ENCODE peak calls at places on chromosomes 7 and 10, in five cellular contexts. Y, G, I, A and J are unnamed samples.

GRCh38 chr10:61785410-61786105 is 115.9 kb upstream of the ARID5B start:
- DNase-seq in Y (no peak), G (no peak), I (no peak), A (no peak), J (no peak)

GRCh38 chr10:15780353-15781135 is 60.8 kb upstream of the ITGA8 start:
- DNase-seq in Y (no peak), G (no peak), I (no peak), A (no peak), J (peak)

GRCh38 chr10:80529604-80530003 is 8.1 kb upstream of the SH2D4B start:
- DNase-seq in Y (no peak), G (no peak), I (peak), A (no peak), J (no peak)

GRCh38 chr10:851891-852290 is 79.6 kb downstream of the LARP4B start:
- DNase-seq in Y (peak), G (no peak), I (no peak), A (no peak), J (no peak)

GRCh38 chr7:70975816-70976215 is 156.1 kb upstream of the GALNT17 start:
- DNase-seq in Y (no peak), G (no peak), I (no peak), A (no peak), J (no peak)

GRCh38 chr7:116439005-116439404 is 60.5 kb upstream of the CAV2 start:
- DNase-seq in Y (no peak), G (no peak), I (no peak), A (no peak), J (no peak)

GRCh38 chr10:69451784-69452251 is 553 bp downstream of the TSPAN15 start:
- DNase-seq in Y (no peak), G (no peak), I (no peak), A (peak), J (no peak)

GRCh38 chr7:46168671-46169383 is 247.8 kb upstream of the IGFBP3 start:
- DNase-seq in Y (no peak), G (no peak), I (no peak), A (no peak), J (no peak)

GRCh38 chr7:158824028-158824427 is 5.3 kb downstream of the ESYT2 start:
- DNase-seq in Y (no peak), G (no peak), I (no peak), A (no peak), J (no peak)